ENCODE peak calls at places on chromosomes 12 and 14, in seven cellular contexts. Q is germinal center; W is lower lobe of right lung; Y is glutamatergic neuron; B is activated CD4-positive, CD25-positive, alpha-beta regulatory T cell; C is activated T-cell treated with anti-CD3 and anti-CD28 coated beads, Interleukin-2, amount 50 U/mL, for 1 hour; A is pancreas. X is an unnamed sample.

GRCh38 chr12:92608418-92609091 is 94.2 kb upstream of the PLEKHG7 start:
- DNase-seq in Q (no peak), W (no peak), Y (no peak), B (no peak), C (no peak), A (no peak), X (no peak)

GRCh38 chr12:64181504-64182291 is 40.4 kb downstream of the KICS2 start:
- DNase-seq in Q (no peak), W (no peak), Y (no peak), B (no peak), C (no peak), A (no peak), X (peak; percentile 52)

GRCh38 chr14:94961761-94962575 is 192.1 kb upstream of the GSC start:
- DNase-seq in Q (no peak), W (no peak), Y (no peak), B (no peak), C (no peak), A (no peak), X (no peak)

GRCh38 chr12:89212339-89212771 is 139.9 kb downstream of the DUSP6 start:
- DNase-seq in Q (no peak), W (peak; percentile 58), Y (no peak), B (no peak), C (no peak), A (no peak), X (no peak)

GRCh38 chr12:18146375-18146774 is 56.4 kb upstream of the RERGL start:
- DNase-seq in Q (no peak), W (no peak), Y (no peak), B (no peak), C (no peak), A (no peak), X (no peak)

GRCh38 chr12:65537978-65538377 is 259.5 kb downstream of the MSRB3 start:
- DNase-seq in Q (no peak), W (no peak), Y (no peak), B (no peak), C (no peak), A (no peak), X (no peak)

GRCh38 chr14:99426796-99427346 is 53.8 kb downstream of the SETD3 start:
- DNase-seq in Q (no peak), W (no peak), Y (no peak), B (no peak), C (no peak), A (no peak), X (no peak)

GRCh38 chr12:77847060-77847541 is 16.4 kb downstream of the NAV3 start:
- DNase-seq in Q (no peak), W (no peak), Y (no peak), B (no peak), C (no peak), A (no peak), X (no peak)

GRCh38 chr14:23056257-23056955 is 914 bp downstream of the CDH24 start:
- DNase-seq in Q (peak; percentile 88), W (peak; percentile 74), Y (peak; percentile 85), B (no peak), C (peak; percentile 73), A (peak; percentile 75), X (no peak)

GRCh38 chr12:84976133-84976532 is 59.9 kb downstream of the TSPAN19 start:
- DNase-seq in Q (no peak), W (no peak), Y (peak; percentile 18), B (no peak), C (no peak), A (peak; percentile 9), X (no peak)

GRCh38 chr14:95659986-95660385 is 26.2 kb upstream of the TCL1B start:
- DNase-seq in Q (no peak), W (no peak), Y (no peak), B (no peak), C (no peak), A (no peak), X (no peak)

GRCh38 chr12:49616533-49617219 is 6.7 kb upstream of the PRPF40B start:
- DNase-seq in Q (no peak), W (no peak), Y (no peak), B (no peak), C (no peak), A (no peak), X (no peak)

GRCh38 chr12:13164859-13165577 is 31.5 kb upstream of the EMP1 start:
- DNase-seq in Q (no peak), W (no peak), Y (no peak), B (no peak), C (no peak), A (no peak), X (no peak)

GRCh38 chr12:89082354-89082753 is 269.9 kb downstream of the DUSP6 start:
- DNase-seq in Q (no peak), W (no peak), Y (no peak), B (no peak), C (no peak), A (no peak), X (no peak)

GRCh38 chr12:89568484-89568883 is 42.6 kb upstream of the POC1B start:
- DNase-seq in Q (no peak), W (no peak), Y (no peak), B (no peak), C (no peak), A (no peak), X (no peak)